ENCODE peak calls at places on chromosome 12, in five cellular contexts. W, T, Z, V and G are unnamed samples.

GRCh38 chr12:107372229-107372658 is 278.9 kb upstream of the CRY1 start:
- DNase-seq in W (no peak), T (peak), Z (no peak), V (no peak), G (no peak)

GRCh38 chr12:20127401-20127800 is 240.9 kb upstream of the PDE3A start:
- DNase-seq in Z (no peak), T (no peak), V (no peak), W (no peak), G (no peak)

GRCh38 chr12:64452559-64453329 is 824 bp downstream of the TBK1 start:
- DNase-seq in Z (peak), V (no peak), W (no peak), T (no peak), G (peak)

GRCh38 chr12:21860128-21860527 is 81.1 kb downstream of the ABCC9 start:
- DNase-seq in T (no peak), W (no peak), Z (no peak), V (no peak), G (no peak)

GRCh38 chr12:88638956-88639355 is 58.7 kb upstream of the KITLG start:
- DNase-seq in V (no peak), W (no peak), Z (no peak), T (no peak), G (no peak)

GRCh38 chr12:94380507-94380906 is 79.2 kb downstream of the CEP83 start:
- DNase-seq in T (no peak), Z (peak), V (no peak), W (no peak), G (no peak)

GRCh38 chr12:67430708-67431335 is 161.7 kb downstream of the CAND1 start:
- DNase-seq in Z (no peak), V (no peak), T (no peak), W (peak), G (no peak)

GRCh38 chr12:120117961-120118709 is 1.6 kb upstream of the RAB35 start:
- DNase-seq in T (no peak), Z (peak), V (no peak), W (no peak), G (peak)

GRCh38 chr12:40534828-40535227 is 157.4 kb upstream of the CNTN1 start:
- DNase-seq in Z (no peak), V (no peak), T (no peak), W (no peak), G (no peak)

GRCh38 chr12:29066061-29066588 is 83.0 kb upstream of the FAR2 start:
- DNase-seq in V (no peak), T (no peak), W (no peak), Z (no peak), G (peak)

GRCh38 chr12:98725481-98726247 is 80.6 kb downstream of the APAF1 start:
- DNase-seq in T (no peak), W (no peak), V (no peak), Z (peak), G (peak)

GRCh38 chr12:57816855-57817151 is 1.7 kb downstream of the AVIL start:
- DNase-seq in V (no peak), W (peak), T (no peak), Z (no peak), G (no peak)

GRCh38 chr12:101667591-101667990 is 29.8 kb upstream of the CHPT1 start:
- DNase-seq in V (no peak), W (no peak), Z (no peak), T (no peak), G (no peak)

GRCh38 chr12:3215410-3215975 is 138.3 kb downstream of the TSPAN9 start:
- DNase-seq in V (no peak), W (no peak), Z (no peak), T (no peak), G (no peak)

GRCh38 chr12:43208627-43209026 is 343.4 kb downstream of the ADAMTS20 start:
- DNase-seq in W (peak), Z (peak), V (no peak), T (no peak), G (no peak)

GRCh38 chr12:81176796-81177195 is 98.9 kb downstream of the ACSS3 start:
- DNase-seq in W (no peak), V (no peak), Z (no peak), T (no peak), G (no peak)

GRCh38 chr12:112584266-112584722 is 165.5 kb downstream of the PTPN11 start:
- DNase-seq in T (no peak), Z (peak), W (no peak), V (no peak), G (no peak)

GRCh38 chr12:26936559-26937442 is 980 bp downstream of the INTS13 start:
- DNase-seq in V (no peak), T (peak), W (no peak), Z (no peak), G (no peak)

GRCh38 chr12:63864456-63864709 is 19.9 kb downstream of the SRGAP1 start:
- DNase-seq in W (no peak), T (no peak), V (no peak), Z (no peak), G (no peak)

GRCh38 chr12:10722502-10722904 is 620 bp downstream of the YBX3 start:
- DNase-seq in Z (peak), V (peak), T (peak), W (peak), G (no peak)

GRCh38 chr12:54369597-54370217 is 5.4 kb upstream of the GPR84 start:
- DNase-seq in V (no peak), Z (no peak), T (no peak), W (no peak), G (no peak)

GRCh38 chr12:121080909-121081308 is 41.9 kb upstream of the OASL start:
- DNase-seq in V (no peak), T (no peak), Z (no peak), W (no peak), G (no peak)

GRCh38 chr12:89451876-89452275 is 72.7 kb downstream of the GALNT4 start:
- DNase-seq in W (peak), Z (no peak), V (no peak), T (no peak), G (no peak)

GRCh38 chr12:19546611-19547162 is 107.4 kb downstream of the AEBP2 start:
- DNase-seq in V (no peak), Z (no peak), W (peak), T (no peak), G (peak)

GRCh38 chr12:49283541-49284429 is 11.2 kb upstream of the PRPH start:
- DNase-seq in W (no peak), Z (no peak), V (no peak), T (no peak), G (no peak)

GRCh38 chr12:29039013-29039412 is 110.1 kb upstream of the FAR2 start:
- DNase-seq in W (no peak), Z (no peak), T (no peak), V (no peak), G (peak)

GRCh38 chr12:57521475-57522018 is 1.1 kb upstream of the MBD6 start:
- DNase-seq in V (no peak), Z (peak), W (peak), T (peak), G (no peak)

GRCh38 chr12:124428792-124429281 is 133.9 kb downstream of the RFLNA start:
- DNase-seq in V (no peak), Z (no peak), T (no peak), W (no peak), G (no peak)

GRCh38 chr12:130838951-130839769 is at the start of gene STX2:
- DNase-seq in W (peak), Z (peak), V (no peak), T (peak), G (peak)

GRCh38 chr12:28963554-28963953 is 185.5 kb upstream of the FAR2 start:
- DNase-seq in V (no peak), T (no peak), Z (no peak), W (no peak), G (peak)

GRCh38 chr12:54125950-54126695 is 62.7 kb downstream of the SMUG1 start:
- DNase-seq in T (no peak), W (no peak), V (no peak), Z (no peak), G (peak)

GRCh38 chr12:4037747-4038312 is 164.6 kb upstream of the PARP11 start:
- DNase-seq in T (peak), W (peak), Z (peak), V (no peak), G (peak)

GRCh38 chr12:90029317-90029716 is 320.7 kb upstream of the ATP2B1 start:
- DNase-seq in Z (no peak), T (no peak), W (no peak), V (no peak), G (no peak)

DNA sequence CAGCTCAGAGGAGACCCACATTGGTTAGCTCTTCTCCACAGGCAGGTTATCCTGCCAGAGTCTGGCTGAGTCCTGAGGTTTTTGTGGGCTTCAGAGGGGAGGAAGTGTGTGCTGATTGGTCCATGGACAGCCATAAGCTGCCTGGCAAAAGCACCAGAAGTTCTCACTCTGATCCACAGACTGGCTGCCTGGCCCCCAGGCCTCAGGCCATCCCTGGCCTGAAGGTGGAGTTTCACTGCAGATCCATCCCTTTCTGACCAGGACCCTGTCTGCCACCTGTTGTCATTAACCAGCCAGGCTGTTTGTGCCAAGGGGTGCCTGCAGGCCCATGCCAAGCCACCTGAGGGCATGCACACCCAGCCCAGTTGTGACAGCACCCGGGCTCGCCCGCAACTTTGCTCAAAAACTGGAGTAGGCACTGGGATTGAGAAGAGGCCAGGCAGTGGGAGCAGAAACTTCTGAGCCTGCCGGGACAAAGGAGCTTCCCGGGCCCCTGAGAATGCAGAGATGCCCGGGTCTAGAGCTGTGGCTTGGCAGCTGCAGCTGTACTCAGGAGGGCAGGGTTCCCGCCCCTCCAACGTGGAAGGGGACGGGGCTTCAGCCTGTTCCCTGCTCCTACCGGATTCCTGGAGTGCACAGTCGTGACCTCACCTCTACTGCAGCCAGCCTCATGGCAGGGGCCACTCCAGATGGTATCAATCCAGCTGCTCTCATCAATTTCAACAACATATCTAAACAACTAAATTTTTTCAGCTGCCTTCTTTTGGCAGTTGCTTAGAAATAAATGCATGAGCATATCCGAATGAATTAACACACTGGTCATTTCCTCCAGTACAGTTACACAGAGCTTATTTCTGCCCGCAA is 1277.3 kb downstream of the SLC16A7 start:
- DNase-seq in V (no peak), Z (no peak), T (no peak), W (no peak), G (no peak)
- H3K27ac ChIP-seq in V (no peak), Z (no peak), T (no peak), W (no peak), G (no peak)

GRCh38 chr12:78099806-78100205 is 269.1 kb downstream of the NAV3 start:
- DNase-seq in W (no peak), Z (no peak), V (no peak), T (no peak), G (no peak)

GRCh38 chr12:78101181-78101876 is 270.6 kb downstream of the NAV3 start:
- DNase-seq in W (no peak), Z (no peak), V (no peak), T (no peak), G (no peak)

GRCh38 chr12:78096909-78097597 is 266.4 kb downstream of the NAV3 start:
- DNase-seq in T (no peak), W (no peak), Z (no peak), V (no peak), G (no peak)

DNA sequence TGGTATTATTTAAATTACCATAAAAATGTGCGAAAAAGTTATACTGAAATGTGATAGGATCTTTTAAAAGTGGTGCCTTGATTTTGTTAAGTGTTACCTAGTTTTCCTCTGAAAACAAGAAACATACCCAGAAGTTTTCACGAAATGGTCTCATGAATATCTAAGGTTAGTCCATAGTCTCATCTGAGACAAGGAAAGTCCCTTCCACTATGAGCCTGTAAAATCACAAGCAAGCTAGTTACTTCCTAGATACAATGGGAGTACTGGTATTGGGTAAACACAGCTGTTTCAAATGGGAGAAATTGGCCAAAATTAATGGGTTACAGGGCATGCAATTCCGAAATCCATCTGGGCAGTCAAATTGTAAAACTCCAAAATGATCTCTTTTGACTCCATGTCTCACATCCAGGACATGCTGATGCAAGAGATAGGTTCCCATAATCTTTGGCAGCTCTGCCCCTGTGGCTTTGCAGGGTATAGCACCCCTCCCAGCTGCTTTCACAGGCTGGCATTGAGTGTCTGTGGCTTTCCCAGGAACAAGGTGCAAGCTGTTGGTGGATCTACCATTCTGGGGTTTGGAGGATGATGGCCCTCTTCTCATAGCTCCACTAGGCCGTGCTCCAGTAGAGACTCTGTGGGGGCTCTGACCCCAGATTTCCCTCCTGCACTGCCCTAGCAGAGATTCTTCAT is 271.4 kb downstream of the NAV3 start:
- DNase-seq in Z (no peak), T (no peak), V (no peak), W (no peak), G (no peak)
- TF ChIP-seq CTCF in Z (no peak), T (no peak), V (no peak), W (no peak), G (peak)

DNA sequence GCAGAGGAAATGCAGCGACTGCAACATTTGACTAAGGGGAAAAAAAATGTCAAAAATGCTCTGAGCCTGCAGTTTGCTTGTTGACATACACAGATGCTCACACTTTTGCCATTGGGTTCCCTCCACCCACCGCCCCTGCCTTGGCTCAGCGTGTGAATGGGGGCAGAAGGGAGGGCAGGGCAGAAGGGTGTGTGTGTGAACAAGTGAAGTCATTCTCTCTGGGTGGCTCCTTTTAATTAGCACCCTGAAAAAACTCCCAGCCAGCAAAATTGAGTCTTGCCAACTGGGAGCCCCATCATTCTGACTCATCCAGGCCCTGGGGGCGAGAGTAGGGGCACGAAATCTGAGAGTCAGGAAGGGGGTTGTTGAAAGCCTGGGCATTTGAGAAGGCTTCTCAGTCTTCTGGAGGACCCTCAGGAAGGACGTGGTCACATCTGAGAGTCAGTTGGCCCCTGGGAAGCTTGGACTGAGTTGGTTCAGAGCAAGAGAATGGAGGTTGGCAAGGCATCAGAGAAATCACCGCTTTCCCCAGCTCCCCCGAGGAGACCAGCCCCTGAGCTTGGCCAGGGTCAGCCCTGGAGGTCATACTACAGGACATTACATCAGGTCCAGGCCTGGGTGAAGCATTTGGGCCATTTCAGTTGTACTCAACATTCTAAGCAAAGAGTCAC is 22.6 kb upstream of the KRT78 start:
- DNase-seq in Z (no peak), T (no peak), W (no peak), V (no peak), G (peak)
- H3K27ac ChIP-seq in Z (no peak), T (no peak), W (peak), V (no peak), G (peak)

GRCh38 chr12:41965996-41966395 is 178.7 kb downstream of the GXYLT1 start:
- DNase-seq in W (peak), Z (no peak), T (no peak), V (no peak), G (no peak)
- TF ChIP-seq CTCF in W (no peak), Z (no peak), T (no peak), V (no peak), G (no peak)

GRCh38 chr12:109445224-109445623 is 31.9 kb downstream of the KCTD10 start:
- DNase-seq in T (no peak), Z (no peak), V (no peak), W (no peak), G (no peak)

GRCh38 chr12:109440851-109441490 is 36.1 kb downstream of the KCTD10 start:
- DNase-seq in W (no peak), Z (no peak), T (no peak), V (no peak), G (no peak)

GRCh38 chr12:109446869-109447268 is 30.2 kb downstream of the KCTD10 start:
- DNase-seq in V (no peak), T (peak), W (no peak), Z (no peak), G (no peak)

GRCh38 chr12:109444263-109444662 is 32.8 kb downstream of the KCTD10 start:
- DNase-seq in Z (no peak), T (no peak), V (no peak), W (no peak), G (no peak)

DNA sequence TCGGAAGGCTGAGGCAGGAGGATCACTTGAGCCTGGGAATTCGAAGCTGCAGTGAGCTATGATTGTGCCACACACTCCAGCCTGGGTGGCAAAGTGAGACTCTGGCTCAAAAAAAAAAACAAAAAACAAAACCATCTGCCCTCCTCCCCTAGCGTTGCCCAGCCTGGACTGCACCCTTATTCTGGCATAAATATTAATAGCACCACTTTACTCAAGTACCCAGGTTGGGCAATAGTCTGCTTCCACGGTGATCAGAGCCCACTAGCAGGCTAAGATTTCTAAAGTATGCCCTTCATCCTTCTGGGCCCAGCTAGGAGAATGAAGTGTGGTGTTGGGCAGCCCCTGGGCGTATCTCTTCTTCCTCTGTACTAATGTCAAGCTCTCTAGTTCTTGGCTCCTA is 33.3 kb downstream of the KCTD10 start:
- DNase-seq in W (no peak), Z (no peak), V (no peak), T (no peak), G (no peak)
- H3K27ac ChIP-seq in W (peak), Z (no peak), V (no peak), T (no peak), G (no peak)

DNA sequence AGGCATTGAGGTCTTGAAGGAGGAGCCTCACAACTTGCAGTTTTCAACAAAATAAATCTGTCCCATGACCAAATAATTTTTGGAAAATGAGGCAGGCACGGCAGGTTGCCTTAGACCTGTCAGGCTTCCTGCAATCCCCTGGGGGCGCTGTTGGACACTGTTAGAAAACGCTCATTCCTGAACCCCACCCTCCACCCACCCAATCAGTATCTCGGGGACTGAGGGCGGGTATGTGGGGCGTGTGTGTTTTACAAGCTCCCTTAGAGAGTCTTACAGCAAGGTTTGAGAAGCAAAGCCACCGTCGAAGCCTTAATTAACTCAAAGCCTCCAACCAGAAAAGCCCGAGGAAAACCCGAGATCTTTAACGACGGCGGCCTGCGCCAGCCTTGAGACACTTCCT is 122.8 kb downstream of the GLT1D1 start:
- DNase-seq in W (no peak), V (no peak), T (no peak), Z (no peak), G (no peak)
- TF ChIP-seq CTCF in W (no peak), V (peak), T (no peak), Z (peak), G (no peak)

DNA sequence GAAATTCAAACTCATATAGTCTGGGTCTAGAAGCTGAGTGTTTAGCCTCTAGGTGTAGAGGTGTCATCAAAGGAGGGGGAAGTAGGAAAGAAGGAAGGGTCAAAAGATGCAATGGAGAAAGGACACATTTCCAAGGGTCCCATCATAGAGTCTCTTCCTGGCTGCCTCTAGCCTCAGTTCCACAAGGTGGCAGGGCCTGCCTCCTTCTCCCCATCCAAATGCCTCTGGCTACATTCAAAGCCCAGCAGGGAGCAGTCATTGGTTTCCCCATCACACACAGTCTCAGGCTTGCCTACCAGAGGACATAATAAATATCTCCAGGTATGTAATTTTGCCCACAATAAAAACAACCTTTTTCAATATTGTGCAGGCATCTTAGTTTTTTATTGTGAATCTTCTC is 2.1 kb upstream of the CCT2 start:
- DNase-seq in V (no peak), T (no peak), W (no peak), Z (peak), G (no peak)
- H3K27ac ChIP-seq in V (no peak), T (no peak), W (no peak), Z (no peak), G (no peak)